ENCODE peak calls at places on chromosomes 6 and 20, in seven cellular contexts. C, P, F, Z, J, R and G are unnamed samples.

GRCh38 chr6:147909645-147910044 is 401.2 kb downstream of the SAMD5 start:
- DNase-seq in J (no peak), P (no peak), F (peak), Z (no peak), R (no peak), C (no peak), G (no peak)

GRCh38 chr6:3359973-3360726 is 96.7 kb downstream of the SLC22A23 start:
- DNase-seq in C (no peak), P (no peak), F (no peak), R (no peak), J (no peak), Z (no peak), G (no peak)

GRCh38 chr6:13531956-13532355 is 42.4 kb upstream of the SIRT5 start:
- DNase-seq in C (no peak), P (no peak), F (no peak), J (no peak), Z (no peak), R (no peak), G (peak)

GRCh38 chr6:26124550-26125014 is 37.4 kb downstream of the HFE start:
- DNase-seq in F (no peak), P (no peak), J (no peak), C (no peak), Z (no peak), R (no peak), G (no peak)

GRCh38 chr6:122631571-122632249 is 21.5 kb downstream of the PKIB start:
- DNase-seq in Z (no peak), C (no peak), J (no peak), P (no peak), F (no peak), R (no peak), G (no peak)

GRCh38 chr6:45432944-45433343 is 55.2 kb upstream of the SUPT3H start:
- DNase-seq in J (no peak), P (peak), F (no peak), C (no peak), R (no peak), Z (no peak), G (no peak)

GRCh38 chr6:3162067-3162497 is 4.7 kb upstream of the TUBB2A start:
- DNase-seq in C (no peak), Z (no peak), P (no peak), F (no peak), R (no peak), J (peak), G (no peak)

GRCh38 chr6:30568245-30568644 is 3.0 kb upstream of the ABCF1 start:
- DNase-seq in F (no peak), C (no peak), J (no peak), P (no peak), Z (no peak), R (no peak), G (no peak)

GRCh38 chr20:8757146-8757545 is 311.7 kb upstream of the PLCB4 start:
- DNase-seq in P (peak), C (no peak), Z (no peak), J (peak), R (no peak), F (peak), G (no peak)

GRCh38 chr6:53723331-53723730 is 57.8 kb upstream of the KLHL31 start:
- DNase-seq in J (no peak), C (no peak), Z (no peak), P (no peak), R (no peak), F (no peak), G (no peak)

GRCh38 chr6:149473080-149474052 is 11.4 kb downstream of the ZC3H12D start:
- DNase-seq in R (peak), C (no peak), J (peak), Z (no peak), F (no peak), P (no peak), G (no peak)

GRCh38 chr20:18727032-18727508 is 86.5 kb upstream of the SCP2D1 start:
- DNase-seq in F (no peak), P (no peak), J (no peak), C (no peak), R (peak), Z (no peak), G (no peak)

GRCh38 chr6:166650824-166651223 is 23.8 kb upstream of the RPS6KA2 start:
- DNase-seq in Z (no peak), J (no peak), P (no peak), F (no peak), R (no peak), C (no peak), G (no peak)

GRCh38 chr6:53023323-53023722 is 28.2 kb upstream of the GSTA4 start:
- DNase-seq in Z (no peak), P (no peak), F (no peak), J (no peak), R (no peak), C (no peak), G (no peak)

GRCh38 chr20:63977392-63978276 is 1.8 kb downstream of the SAMD10 start:
- DNase-seq in J (peak), F (no peak), P (peak), C (no peak), Z (peak), R (peak), G (no peak)

GRCh38 chr20:54337131-54337530 is 129.2 kb downstream of the PFDN4 start:
- DNase-seq in F (no peak), Z (no peak), R (no peak), P (no peak), J (no peak), C (no peak), G (no peak)

GRCh38 chr20:38109025-38109541 is 56.0 kb downstream of the TGM2 start:
- DNase-seq in J (no peak), P (peak), Z (peak), C (peak), R (no peak), F (no peak), G (peak)

GRCh38 chr6:64459411-64459810 is 823.8 kb downstream of the PHF3 start:
- DNase-seq in F (no peak), J (no peak), Z (no peak), P (no peak), R (no peak), C (no peak), G (no peak)

GRCh38 chr6:17483391-17484016 is 90.1 kb downstream of the CAP2 start:
- DNase-seq in C (peak), R (no peak), F (no peak), J (no peak), P (no peak), Z (no peak), G (no peak)

GRCh38 chr20:4883546-4883945 is 117.8 kb downstream of the SLC23A2 start:
- DNase-seq in C (no peak), F (no peak), R (no peak), Z (no peak), J (no peak), P (no peak), G (no peak)
- H3K4me3 ChIP-seq in C (no peak), F (no peak), R (no peak), Z (no peak), J (no peak), P (no peak), G (no peak)

GRCh38 chr20:10447028-10447427 is 11.9 kb downstream of the SLX4IP start:
- DNase-seq in Z (no peak), C (no peak), P (peak), F (peak), R (no peak), J (peak), G (no peak)

GRCh38 chr20:10448270-10449156 is 13.4 kb downstream of the SLX4IP start:
- DNase-seq in R (no peak), P (peak), C (no peak), Z (no peak), F (no peak), J (no peak), G (no peak)

GRCh38 chr20:10449270-10449669 is 14.2 kb downstream of the SLX4IP start:
- DNase-seq in F (no peak), P (no peak), R (no peak), J (no peak), Z (no peak), C (no peak), G (no peak)

GRCh38 chr20:10445758-10446157 is 10.7 kb downstream of the SLX4IP start:
- DNase-seq in P (no peak), F (no peak), J (no peak), Z (no peak), C (no peak), R (no peak), G (no peak)

DNA sequence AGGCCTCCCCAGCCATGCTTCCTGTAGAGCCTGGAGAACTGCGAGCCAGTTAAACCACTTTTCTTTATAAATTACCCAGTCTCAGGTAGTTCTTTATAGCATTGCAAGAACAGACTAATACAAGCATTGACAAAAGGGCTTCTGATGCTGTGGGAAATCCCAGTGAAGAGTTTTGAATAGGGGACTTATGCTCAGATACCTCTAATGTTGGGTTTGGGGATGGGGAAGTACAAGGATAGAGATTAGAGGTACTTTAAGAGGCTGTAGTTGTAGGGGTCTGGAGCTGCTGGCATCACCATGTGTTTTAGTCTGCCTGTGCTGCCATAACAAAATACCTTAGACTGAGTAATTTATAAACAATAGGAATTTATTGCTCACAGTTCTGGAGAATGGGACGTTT is 8.8 kb downstream of the SLX4IP start:
- DNase-seq in F (no peak), Z (no peak), R (no peak), P (no peak), C (no peak), J (no peak), G (no peak)
- H3K4me3 ChIP-seq in F (no peak), Z (no peak), R (no peak), P (no peak), C (no peak), J (no peak), G (no peak)

GRCh38 chr6:116447496-116448011 is 13.6 kb upstream of the CALHM6 start:
- DNase-seq in C (no peak), F (peak), Z (peak), P (peak), J (peak), R (no peak), G (no peak)
- H3K4me3 ChIP-seq in C (no peak), F (no peak), Z (no peak), P (no peak), J (no peak), R (no peak), G (no peak)

GRCh38 chr20:35654415-35654814 is 10.3 kb downstream of the CPNE1 start:
- DNase-seq in P (no peak), J (no peak), F (no peak), Z (no peak), C (no peak), R (no peak), G (no peak)

GRCh38 chr20:35653893-35654292 is 10.8 kb downstream of the CPNE1 start:
- DNase-seq in J (no peak), R (no peak), P (no peak), F (no peak), Z (no peak), C (no peak), G (no peak)

GRCh38 chr20:35661013-35661412 is 3.7 kb downstream of the CPNE1 start:
- DNase-seq in C (no peak), F (no peak), J (no peak), P (no peak), R (no peak), Z (no peak), G (no peak)

GRCh38 chr20:35660122-35660937 is 4.4 kb downstream of the CPNE1 start:
- DNase-seq in Z (no peak), C (peak), J (no peak), R (no peak), F (no peak), P (no peak), G (no peak)

DNA sequence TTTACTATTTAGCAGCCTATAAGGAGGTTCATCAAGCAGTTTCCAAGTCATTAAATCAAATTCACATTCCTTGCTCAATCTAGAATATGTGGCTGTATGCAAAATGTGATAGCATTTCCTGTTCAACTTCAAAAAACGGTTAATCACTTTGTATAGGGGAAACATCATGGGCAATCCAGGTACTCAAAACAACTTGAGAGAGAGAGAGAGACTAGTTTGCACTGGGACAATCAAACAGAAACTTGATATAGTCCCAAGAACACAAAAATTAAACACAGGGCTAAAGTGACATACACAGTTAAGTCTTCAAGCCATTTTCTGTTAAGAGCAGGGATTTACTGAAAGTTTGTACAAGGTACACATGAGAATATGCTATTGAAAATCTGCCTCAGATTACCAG is 7.4 kb downstream of the CPNE1 start:
- DNase-seq in P (no peak), F (no peak), R (no peak), Z (no peak), J (no peak), C (no peak), G (no peak)
- H3K4me3 ChIP-seq in P (no peak), F (no peak), R (no peak), Z (no peak), J (no peak), C (no peak), G (no peak)

DNA sequence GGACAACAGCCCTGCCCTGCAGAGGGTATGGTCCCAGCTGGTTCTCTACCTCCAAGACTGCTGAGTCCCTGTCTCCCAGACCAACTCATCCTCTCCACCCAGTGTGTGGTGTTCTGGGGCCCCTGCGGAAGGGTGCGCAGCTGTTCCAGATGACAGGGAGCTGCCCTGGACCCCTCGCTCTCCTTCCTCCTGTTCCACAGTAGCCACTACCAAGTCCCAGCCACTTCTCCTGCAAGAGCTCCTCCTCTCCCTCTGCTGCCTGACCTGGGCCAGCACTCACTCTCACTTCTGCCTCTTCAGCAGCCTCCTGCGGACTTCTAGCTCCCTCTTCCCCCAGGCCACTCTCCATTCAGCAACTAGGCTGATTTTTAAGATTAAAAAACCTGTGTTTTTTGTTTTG is 40.1 kb upstream of the TMEM181 start:
- DNase-seq in P (no peak), C (no peak), Z (peak), J (no peak), F (no peak), R (no peak), G (no peak)
- H3K4me3 ChIP-seq in P (no peak), C (no peak), Z (no peak), J (no peak), F (no peak), R (no peak), G (no peak)

DNA sequence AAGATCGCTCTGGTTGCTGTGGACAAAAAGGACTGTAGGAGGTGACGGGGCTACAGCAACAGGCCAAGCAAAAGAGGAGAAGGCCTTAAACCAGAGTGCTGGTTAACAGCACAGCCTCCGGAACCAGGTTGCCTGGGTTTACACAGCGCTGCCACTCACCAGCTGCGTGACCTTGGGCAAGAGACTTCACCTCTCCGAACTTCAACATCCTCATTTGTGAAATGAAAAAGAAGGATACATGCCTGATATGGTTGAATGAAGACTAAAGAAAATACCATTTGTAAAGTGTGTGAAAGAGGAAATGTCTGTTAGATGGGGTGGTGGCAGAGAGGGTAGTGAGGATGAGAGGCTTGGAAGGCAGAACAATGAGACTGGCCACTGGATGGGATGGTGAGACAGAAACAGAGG is 44.9 kb downstream of the PREX1 start:
- DNase-seq in F (no peak), Z (no peak), J (no peak), R (no peak), C (no peak), P (no peak), G (no peak)
- H3K4me3 ChIP-seq in F (no peak), Z (no peak), J (no peak), R (no peak), C (no peak), P (no peak), G (no peak)

GRCh38 chr6:28657756-28658465 is 132.2 kb downstream of the GPX5 start:
- DNase-seq in R (no peak), J (peak), Z (peak), P (peak), F (no peak), C (no peak), G (peak)

GRCh38 chr6:28658475-28659249 is 133.0 kb downstream of the GPX5 start:
- DNase-seq in J (no peak), F (no peak), Z (no peak), R (no peak), C (no peak), P (no peak), G (no peak)

GRCh38 chr6:28655164-28655563 is 129.5 kb downstream of the GPX5 start:
- DNase-seq in R (no peak), F (no peak), Z (no peak), C (no peak), J (no peak), P (no peak), G (no peak)

GRCh38 chr6:28657367-28657755 is 131.7 kb downstream of the GPX5 start:
- DNase-seq in C (no peak), Z (no peak), F (no peak), J (no peak), P (no peak), R (no peak), G (no peak)

DNA sequence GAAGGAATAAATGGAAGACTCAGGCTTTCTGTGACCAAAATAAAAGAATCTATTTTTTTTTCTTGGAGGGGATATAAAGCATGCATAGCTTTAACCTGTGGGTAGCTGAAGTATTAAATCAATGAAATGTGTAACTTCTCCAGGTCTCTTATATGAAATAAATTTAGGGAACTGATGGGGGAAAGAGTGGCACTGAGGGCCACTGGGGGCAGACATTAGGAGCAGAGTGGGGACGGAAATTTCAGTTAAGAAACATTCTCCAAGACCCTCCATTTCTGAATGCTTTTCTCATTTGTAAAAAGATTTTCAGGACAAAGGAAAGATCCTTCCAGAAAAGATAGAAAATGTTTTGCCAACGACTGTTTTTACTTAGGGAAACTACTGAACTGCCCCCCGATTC is 131.0 kb downstream of the GPX5 start:
- DNase-seq in R (no peak), J (no peak), F (no peak), C (no peak), P (no peak), Z (no peak), G (no peak)
- H3K4me3 ChIP-seq in R (no peak), J (no peak), F (no peak), C (no peak), P (no peak), Z (no peak), G (no peak)

GRCh38 chr6:47240277-47240890 is 69.3 kb downstream of the TNFRSF21 start:
- DNase-seq in P (no peak), Z (no peak), R (no peak), F (no peak), J (no peak), C (no peak), G (no peak)

GRCh38 chr6:47241742-47242482 is 67.8 kb downstream of the TNFRSF21 start:
- DNase-seq in J (peak), F (peak), C (no peak), P (peak), Z (no peak), R (no peak), G (no peak)

GRCh38 chr6:47245745-47246371 is 63.8 kb downstream of the TNFRSF21 start:
- DNase-seq in R (no peak), J (peak), P (peak), C (no peak), F (no peak), Z (no peak), G (no peak)

GRCh38 chr6:47246556-47246955 is 63.1 kb downstream of the TNFRSF21 start:
- DNase-seq in J (no peak), Z (no peak), R (no peak), P (no peak), F (no peak), C (no peak), G (no peak)

DNA sequence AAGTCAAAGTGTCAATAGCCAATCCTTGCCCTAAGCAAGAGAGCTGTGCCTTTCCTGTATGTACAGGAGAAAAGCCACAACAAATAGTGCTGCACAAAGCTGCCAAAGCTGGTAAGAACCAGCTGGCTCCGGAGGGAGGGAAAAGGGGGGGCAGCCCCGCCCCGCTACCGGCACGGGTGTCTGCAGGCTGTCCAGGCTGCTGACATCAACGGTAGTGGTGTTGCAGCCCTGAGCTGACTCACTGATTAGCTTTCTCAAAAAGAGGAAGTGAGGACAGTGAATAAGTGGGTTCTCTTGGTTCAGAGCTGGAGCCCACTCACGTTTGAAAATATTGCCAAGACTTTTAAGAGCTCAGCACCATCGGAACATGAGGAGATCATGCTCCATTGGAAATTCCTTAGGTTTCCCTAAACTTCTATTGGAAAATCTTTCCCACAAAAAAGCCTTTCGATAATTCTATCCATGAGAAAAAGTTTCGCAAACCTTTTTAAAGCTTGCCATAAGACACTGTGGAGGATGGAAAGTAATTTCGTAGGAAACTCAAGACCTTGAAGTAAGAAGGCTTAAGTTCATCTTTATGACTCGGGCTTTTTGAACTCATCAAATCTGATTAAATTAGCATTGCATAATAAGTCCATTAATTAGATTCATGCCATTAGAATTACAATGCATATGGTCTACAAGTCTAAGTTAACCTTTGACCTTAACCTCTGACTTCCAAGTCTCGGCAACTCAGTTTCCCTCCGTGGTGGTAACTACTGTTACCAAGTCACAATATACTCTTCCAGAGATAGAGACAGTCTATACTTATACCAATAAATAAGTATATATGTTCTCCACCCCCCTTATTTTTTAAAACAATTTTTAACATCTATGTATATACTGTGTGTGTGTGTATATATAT is 67.0 kb downstream of the TNFRSF21 start:
- DNase-seq in Z (peak), C (peak), R (peak), F (peak), J (peak), P (peak), G (peak)
- H3K4me3 ChIP-seq in Z (no peak), C (no peak), R (no peak), F (no peak), J (no peak), P (no peak), G (no peak)

GRCh38 chr20:13221313-13221672 is 219 bp downstream of the ISM1 start:
- DNase-seq in Z (no peak), R (no peak), F (no peak), J (no peak), P (no peak), C (no peak), G (no peak)
- H3K4me3 ChIP-seq in Z (peak), R (peak), F (peak), J (peak), P (peak), C (peak), G (peak)